ENCODE peak calls at places on chromosomes 6 and 20, in four cellular contexts. F, T, I and V are unnamed samples. For H3K27me3 and H3K4me1, the result is how much of the 10 kb centered on the place peaks cover.

GRCh38 chr20:4869290-4870193 is 131.8 kb downstream of the SLC23A2 start:
- DNase-seq in F (no peak), T (no peak), I (no peak), V (peak)

GRCh38 chr6:52663120-52663934 is 7.6 kb upstream of the TMEM14A start:
- DNase-seq in I (peak), T (peak), F (peak), V (peak)

GRCh38 chr20:14710941-14711340 is 373.5 kb upstream of the FLRT3 start:
- DNase-seq in F (no peak), T (no peak), I (no peak), V (no peak)

GRCh38 chr6:53048431-53049195 is 16.6 kb upstream of the FBXO9 start:
- DNase-seq in T (no peak), I (no peak), F (no peak), V (peak)

GRCh38 chr20:25052255-25053206 is 5.4 kb downstream of the ACSS1 start:
- DNase-seq in T (no peak), I (no peak), F (peak), V (no peak)

GRCh38 chr20:51593584-51593983 is 51.1 kb upstream of the NFATC2 start:
- DNase-seq in T (no peak), I (no peak), F (no peak), V (no peak)

GRCh38 chr6:81950877-81951276 is 198.4 kb upstream of the TENT5A start:
- DNase-seq in T (no peak), F (no peak), I (no peak), V (no peak)

GRCh38 chr6:41970436-41970846 is 28.8 kb upstream of the CCND3 start:
- DNase-seq in I (no peak), T (no peak), F (peak), V (no peak)

GRCh38 chr6:82363368-82364086 is at the start of gene TPBG:
- DNase-seq in F (peak), I (peak), T (peak), V (no peak)

GRCh38 chr20:34222208-34222607 is 19.0 kb upstream of the ASIP start:
- DNase-seq in F (no peak), T (no peak), I (no peak), V (peak)

GRCh38 chr6:108561742-108562502 is 1.2 kb downstream of the FOXO3 start:
- DNase-seq in T (peak), I (peak), F (peak), V (no peak)

GRCh38 chr6:105601541-105602174 is 198.8 kb upstream of the PREP start:
- DNase-seq in F (peak), T (no peak), I (peak), V (no peak)

GRCh38 chr6:35370124-35370741 is 27.9 kb downstream of the PPARD start:
- DNase-seq in T (peak), I (peak), F (peak), V (no peak)

GRCh38 chr6:71482742-71483141 is 194.1 kb downstream of the OGFRL1 start:
- DNase-seq in I (no peak), F (no peak), T (no peak), V (no peak)

GRCh38 chr6:46904117-46904516 is 17.6 kb downstream of the ADGRF5 start:
- DNase-seq in F (no peak), I (no peak), T (no peak), V (no peak)

GRCh38 chr6:158185729-158186456 is 17.7 kb downstream of the GTF2H5 start:
- DNase-seq in I (no peak), T (no peak), F (no peak), V (no peak)

GRCh38 chr6:37396571-37397185 is 36.3 kb upstream of the CMTR1 start:
- DNase-seq in T (peak), F (no peak), I (no peak), V (no peak)

GRCh38 chr6:17885079-17885478 is 102.4 kb downstream of the KIF13A start:
- DNase-seq in T (no peak), I (no peak), F (no peak), V (no peak)

GRCh38 chr20:42955713-42956112 is 234.0 kb downstream of the PTPRT start:
- DNase-seq in T (no peak), F (no peak), I (no peak), V (no peak)

GRCh38 chr6:157891544-157892362 is 68.7 kb downstream of the SNX9 start:
- DNase-seq in T (peak), I (no peak), F (no peak), V (no peak)

GRCh38 chr6:54493138-54493537 is 184.9 kb downstream of the TINAG start:
- DNase-seq in F (no peak), T (no peak), I (no peak), V (no peak)

GRCh38 chr6:40251609-40252008 is 317.3 kb upstream of the MOCS1 start:
- DNase-seq in I (no peak), T (peak), F (no peak), V (no peak)

GRCh38 chr20:3082955-3083952 is 1.3 kb downstream of the AVP start:
- DNase-seq in T (no peak), I (no peak), F (no peak), V (no peak)

GRCh38 chr6:145327497-145328055 is 407.7 kb downstream of the EPM2A start:
- DNase-seq in T (no peak), F (no peak), I (no peak), V (no peak)

GRCh38 chr6:29845405-29846006 is 17.9 kb downstream of the HLA-G start:
- DNase-seq in I (no peak), T (no peak), F (peak), V (peak)

GRCh38 chr20:44012466-44013226 is 98.0 kb downstream of the TOX2 start:
- DNase-seq in T (no peak), I (no peak), F (peak), V (no peak)

GRCh38 chr6:138572200-138572875 is 73.0 kb upstream of the NHSL1 start:
- DNase-seq in T (peak), I (peak), F (peak), V (no peak)

GRCh38 chr20:32797160-32797468 is 22.6 kb upstream of the MAPRE1 start:
- DNase-seq in F (no peak), I (no peak), T (no peak), V (no peak)

GRCh38 chr6:55377150-55377549 is 49.9 kb downstream of the GFRAL start:
- DNase-seq in T (no peak), I (no peak), F (no peak), V (no peak)

GRCh38 chr6:12508553-12508952 is 208.0 kb upstream of the PHACTR1 start:
- DNase-seq in F (no peak), T (no peak), I (no peak), V (no peak)

GRCh38 chr6:16168858-16169257 is 40.0 kb downstream of the MYLIP start:
- DNase-seq in T (peak), I (no peak), F (no peak), V (no peak)

GRCh38 chr6:39982720-39983119 is 48.5 kb upstream of the MOCS1 start:
- DNase-seq in F (no peak), T (no peak), I (no peak), V (no peak)

GRCh38 chr6:42162384-42162783 is 10.8 kb upstream of the GUCA1A start:
- DNase-seq in I (no peak), F (no peak), T (no peak), V (no peak)

GRCh38 chr6:93799226-93799625 is 379.9 kb upstream of the EPHA7 start:
- DNase-seq in T (no peak), F (no peak), I (no peak), V (no peak)

GRCh38 chr6:34531580-34532201 is 24.4 kb downstream of the SPDEF start:
- DNase-seq in T (peak), F (no peak), I (no peak), V (peak)

DNA sequence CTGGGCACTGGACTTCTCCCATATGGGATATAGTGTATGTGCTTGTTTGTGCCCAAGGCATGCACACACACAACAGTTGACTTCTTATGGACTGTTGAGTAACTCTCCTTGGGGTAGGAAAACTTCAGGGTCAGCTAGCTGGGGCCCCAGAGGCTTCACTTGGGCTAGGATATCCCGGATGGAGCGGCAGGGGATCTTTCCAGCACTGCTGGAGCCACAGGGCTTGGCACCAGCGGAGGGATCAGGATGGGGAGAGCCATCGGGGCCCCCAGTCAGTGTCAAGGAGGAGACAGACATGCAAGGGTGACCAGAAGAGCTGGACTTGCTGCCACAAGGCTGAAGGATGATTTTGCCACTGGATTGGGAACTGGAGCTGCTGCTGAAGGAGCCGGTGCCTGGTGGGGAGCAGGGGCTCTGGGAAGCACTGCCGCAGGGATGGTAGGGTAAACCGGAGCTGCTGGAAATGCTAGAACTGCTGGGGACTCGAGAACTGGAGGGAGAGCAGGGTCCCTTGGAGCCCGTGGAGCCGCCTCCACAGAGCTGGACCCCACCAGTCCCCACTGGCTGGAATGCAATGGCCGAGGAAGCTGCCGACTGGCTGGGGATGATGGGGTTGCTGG is 1.5 kb downstream of the PSORS1C1 start:
- DNase-seq in F (no peak), T (no peak), I (no peak), V (no peak)
- H3K4me3 ChIP-seq in F (no peak), T (no peak), I (no peak), V (no peak)

GRCh38 chr6:3314621-3315020 is 55.9 kb downstream of the PSMG4 start:
- DNase-seq in I (no peak), T (no peak), F (no peak), V (no peak)

GRCh38 chr6:3315068-3315467 is 56.3 kb downstream of the PSMG4 start:
- DNase-seq in F (no peak), T (no peak), I (no peak), V (no peak)

GRCh38 chr6:3316818-3317217 is 58.1 kb downstream of the PSMG4 start:
- DNase-seq in F (no peak), I (no peak), T (no peak), V (no peak)

GRCh38 chr6:3316363-3316762 is 57.6 kb downstream of the PSMG4 start:
- DNase-seq in F (no peak), I (no peak), T (no peak), V (no peak)

DNA sequence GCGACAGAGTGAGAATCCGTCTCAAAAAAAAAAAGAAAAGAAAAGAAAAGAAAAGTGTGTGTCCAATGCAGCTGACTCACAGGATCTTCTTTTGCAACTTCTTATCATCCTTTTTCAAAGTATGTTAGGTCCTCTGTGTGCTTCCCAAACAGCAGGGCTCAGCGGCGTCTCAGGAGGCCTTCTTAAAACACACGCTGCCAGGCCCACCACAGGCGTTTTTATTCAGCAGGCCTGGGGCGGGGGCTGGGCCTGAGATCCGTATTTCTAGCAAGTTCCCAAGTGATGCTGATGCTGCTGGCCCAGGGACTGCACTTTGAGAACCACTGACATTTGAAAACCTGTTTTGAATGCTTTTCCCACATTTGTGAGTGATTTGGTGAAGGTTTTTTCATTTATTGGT is 57.1 kb downstream of the PSMG4 start:
- DNase-seq in T (no peak), F (no peak), I (no peak), V (no peak)
- H3K27me3 ChIP-seq in T (under half), F (under half), I (under half), V (under half)

GRCh38 chr6:133891814-133892443 is 3.0 kb downstream of the TCF21 start:
- DNase-seq in I (no peak), F (no peak), T (no peak), V (no peak)
- H3K4me1 ChIP-seq in I (under half), F (under half), T (under half), V (under half)

GRCh38 chr6:21861942-21862341 is 268.4 kb downstream of the SOX4 start:
- DNase-seq in I (no peak), F (no peak), T (no peak), V (no peak)

GRCh38 chr6:21859193-21859735 is 265.7 kb downstream of the SOX4 start:
- DNase-seq in F (no peak), I (no peak), T (no peak), V (no peak)

GRCh38 chr6:21856844-21857243 is 263.3 kb downstream of the SOX4 start:
- DNase-seq in F (no peak), I (no peak), T (no peak), V (no peak)

GRCh38 chr6:21850682-21851081 is 257.1 kb downstream of the SOX4 start:
- DNase-seq in I (no peak), F (no peak), T (no peak), V (no peak)

GRCh38 chr6:21856096-21856825 is 262.7 kb downstream of the SOX4 start:
- DNase-seq in T (no peak), F (no peak), I (no peak), V (no peak)
- H3K4me3 ChIP-seq in T (no peak), F (no peak), I (no peak), V (no peak)

DNA sequence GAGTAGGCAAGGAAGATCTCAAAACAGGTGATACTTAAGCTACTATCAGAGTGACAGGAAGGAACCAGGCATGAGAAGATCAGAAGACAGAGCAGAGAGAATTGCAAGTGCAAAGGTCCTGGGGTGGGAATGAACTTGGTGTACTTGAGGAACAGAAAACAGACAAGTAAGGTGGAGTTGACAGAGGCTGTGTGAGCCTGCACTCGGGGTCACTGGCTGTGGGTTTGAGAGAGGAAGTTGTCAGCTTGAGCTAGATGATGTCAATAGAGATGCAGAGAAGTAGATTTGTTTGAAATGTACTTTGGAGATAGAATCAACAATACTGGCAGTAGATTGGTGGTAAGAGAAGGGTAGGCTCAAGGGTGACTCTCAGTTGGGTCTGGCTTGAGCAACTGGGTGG is 209.5 kb downstream of the CLIC5 start:
- DNase-seq in T (no peak), I (no peak), F (no peak), V (no peak)
- H3K27me3 ChIP-seq in T (under half), I (under half), F (under half), V (under half)

DNA sequence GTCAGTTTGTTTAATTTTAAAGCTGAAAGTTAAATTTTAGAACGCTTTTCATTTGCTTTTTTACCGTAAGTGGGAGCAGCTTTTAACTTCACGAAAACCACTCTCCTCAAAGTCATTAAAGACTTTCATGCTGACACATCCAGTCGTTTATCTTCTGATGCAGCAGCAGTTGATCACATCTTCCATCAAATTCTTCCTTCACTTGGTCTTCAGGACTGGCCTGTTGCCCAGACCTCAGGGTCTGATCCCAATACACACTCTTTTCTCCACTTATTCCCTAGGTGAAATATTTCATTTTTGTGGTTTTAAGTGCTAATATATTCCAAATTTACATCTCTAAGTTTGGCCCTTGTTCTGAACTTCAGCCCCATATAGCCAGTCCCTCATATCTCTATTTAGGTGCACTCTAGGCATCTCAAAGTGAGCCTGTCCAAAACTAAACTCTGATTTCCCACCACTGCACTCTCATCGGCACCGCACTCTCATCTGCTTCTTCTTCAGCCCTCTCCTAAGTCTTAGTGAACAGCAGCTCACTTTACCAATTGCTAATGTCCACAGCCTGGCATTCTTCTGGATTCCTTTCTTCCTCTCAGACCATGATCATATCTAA is 20.4 kb downstream of the AFDN start:
- DNase-seq in F (no peak), T (no peak), I (no peak), V (no peak)
- H3K4me1 ChIP-seq in F (under half), T (under half), I (half or more), V (under half)

GRCh38 chr6:73694711-73695411 is 1.1 kb upstream of the CD109 start:
- DNase-seq in I (no peak), F (no peak), T (no peak), V (no peak)
- H3K4me3 ChIP-seq in I (no peak), F (no peak), T (no peak), V (no peak)

DNA sequence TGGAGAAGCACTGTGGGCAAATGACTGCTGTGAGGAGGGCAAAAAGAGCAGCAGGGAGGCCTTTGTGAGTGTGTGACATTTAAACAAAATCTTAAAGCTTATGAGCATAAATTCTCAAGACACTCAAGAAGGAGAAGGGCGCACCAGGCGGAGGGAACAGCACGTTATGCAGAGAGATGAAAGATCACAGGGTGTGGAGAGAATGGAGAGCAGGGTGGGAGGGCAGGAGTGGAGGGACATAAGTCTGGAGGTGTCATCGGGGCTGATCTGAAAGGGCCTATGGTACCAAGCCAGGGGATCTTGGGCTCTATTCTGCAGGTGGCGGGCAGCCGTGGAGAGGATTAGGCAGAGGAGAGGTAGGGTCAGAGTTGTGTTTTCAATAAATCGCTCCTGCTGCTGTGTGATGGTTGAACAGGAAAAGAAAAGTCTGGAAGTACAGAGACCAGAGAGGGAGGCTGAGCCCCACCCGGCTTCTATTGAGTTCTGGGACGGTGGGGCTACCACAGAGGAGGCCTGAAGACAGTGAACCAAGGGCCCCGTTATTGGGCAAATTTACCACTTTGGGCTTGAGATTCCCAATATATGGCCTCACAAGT is 24.3 kb upstream of the DLGAP4 start:
- DNase-seq in F (no peak), T (no peak), I (no peak), V (no peak)
- H3K27me3 ChIP-seq in F (under half), T (under half), I (under half), V (under half)

GRCh38 chr20:37988555-37988954 is 44.7 kb downstream of the TTI1 start:
- DNase-seq in T (no peak), F (no peak), I (no peak), V (no peak)
- H3K4me1 ChIP-seq in T (half or more), F (under half), I (half or more), V (under half)

GRCh38 chr6:111982681-111983080 is 71.2 kb upstream of the CCN6 start:
- DNase-seq in T (no peak), F (no peak), I (no peak), V (no peak)

GRCh38 chr6:111983197-111983596 is 70.7 kb upstream of the CCN6 start:
- DNase-seq in T (no peak), F (no peak), I (no peak), V (no peak)

GRCh38 chr6:111980168-111980567 is 73.7 kb upstream of the CCN6 start:
- DNase-seq in F (no peak), T (no peak), I (no peak), V (no peak)

GRCh38 chr6:111980979-111981378 is 72.9 kb upstream of the CCN6 start:
- DNase-seq in T (no peak), F (no peak), I (no peak), V (no peak)

DNA sequence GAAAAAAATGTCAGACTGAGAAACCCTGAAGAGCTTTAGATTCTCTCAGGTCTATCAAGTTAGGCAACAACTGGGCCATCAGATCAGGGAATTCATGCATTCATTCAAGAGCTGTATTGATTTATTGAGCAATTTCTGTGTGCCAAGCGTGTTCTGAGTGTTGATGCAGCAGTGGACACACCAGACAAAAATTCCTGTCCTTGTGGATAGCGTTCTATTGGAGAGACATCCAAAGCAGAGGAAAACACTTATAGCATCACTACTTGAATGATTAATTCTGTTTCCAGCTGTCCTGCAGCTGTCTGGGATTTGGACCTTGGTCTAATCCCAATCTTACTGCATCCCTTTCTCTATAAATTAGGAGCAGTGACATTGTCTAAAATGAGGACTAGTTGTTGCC is 72.5 kb upstream of the CCN6 start:
- DNase-seq in F (no peak), I (no peak), T (no peak), V (no peak)
- H3K4me3 ChIP-seq in F (no peak), I (no peak), T (no peak), V (no peak)